ENCODE peak calls at places on chromosomes 6 and 20, in nine cellular contexts. S, T, A, Y, L, Q, R, E and X are unnamed samples.

GRCh38 chr6:54285595-54285994 is 22.6 kb upstream of the TINAG start:
- DNase-seq in S (no peak), T (no peak), A (no peak), Y (no peak), L (no peak), Q (peak; percentile 66), R (no peak), E (no peak), X (no peak)

GRCh38 chr20:43961541-43962471 is 47.2 kb downstream of the TOX2 start:
- DNase-seq in S (no peak), T (no peak), A (no peak), Y (no peak), L (no peak), Q (no peak), R (no peak), E (no peak), X (no peak)

GRCh38 chr20:17644451-17644850 is 37.6 kb downstream of the RRBP1 start:
- DNase-seq in S (peak; percentile 47), T (no peak), A (peak; percentile 5), Y (no peak), L (no peak), Q (no peak), R (no peak), E (no peak), X (no peak)

GRCh38 chr6:22300287-22300998 is 3.6 kb upstream of the PRL start:
- DNase-seq in S (no peak), T (no peak), A (no peak), Y (no peak), L (peak; percentile 36), Q (no peak), R (no peak), E (no peak), X (no peak)

GRCh38 chr6:73388800-73389512 is 5.7 kb upstream of the DDX43 start:
- DNase-seq in S (peak; percentile 70), T (peak; percentile 47), A (peak; percentile 63), Y (peak; percentile 45), L (peak; percentile 74), Q (peak; percentile 42), R (peak; percentile 87), E (peak; percentile 55), X (peak; percentile 20)

GRCh38 chr6:144897441-144897921 is 612.3 kb downstream of the UTRN start:
- DNase-seq in S (no peak), T (no peak), A (peak; percentile 80), Y (peak; percentile 28), L (no peak), Q (peak; percentile 90), R (no peak), E (peak; percentile 89), X (no peak)

GRCh38 chr20:63156221-63156671 is 59.7 kb downstream of the YTHDF1 start:
- DNase-seq in S (no peak), T (no peak), A (no peak), Y (no peak), L (no peak), Q (no peak), R (no peak), E (no peak), X (no peak)

GRCh38 chr20:2742934-2743559 is 50.5 kb downstream of the EBF4 start:
- DNase-seq in S (peak; percentile 63), T (peak; percentile 87), A (peak; percentile 54), Y (peak; percentile 57), L (peak; percentile 65), Q (peak; percentile 48), R (no peak), E (peak; percentile 39), X (peak; percentile 43)

GRCh38 chr6:5175195-5175594 is 85.6 kb downstream of the LYRM4 start:
- DNase-seq in S (no peak), T (no peak), A (no peak), Y (no peak), L (peak; percentile 62), Q (no peak), R (no peak), E (no peak), X (no peak)

GRCh38 chr6:141753180-141753579 is 379.5 kb upstream of the GJE1 start:
- DNase-seq in S (no peak), T (no peak), A (no peak), Y (no peak), L (no peak), Q (no peak), R (no peak), E (no peak), X (no peak)

GRCh38 chr6:143174951-143175350 is 114.3 kb downstream of the AIG1 start:
- DNase-seq in S (no peak), T (no peak), A (no peak), Y (no peak), L (no peak), Q (no peak), R (no peak), E (no peak), X (no peak)

GRCh38 chr20:25302596-25302995 is 54.7 kb downstream of the PYGB start:
- DNase-seq in S (no peak), T (no peak), A (no peak), Y (no peak), L (no peak), Q (no peak), R (no peak), E (no peak), X (no peak)

GRCh38 chr20:63642518-63643247 is 10.5 kb downstream of the STMN3 start:
- DNase-seq in S (no peak), T (no peak), A (no peak), Y (peak; percentile 39), L (peak; percentile 41), Q (no peak), R (no peak), E (no peak), X (no peak)

GRCh38 chr20:62617711-62618483 is 24.4 kb upstream of the SLCO4A1 start:
- DNase-seq in S (peak; percentile 81), T (no peak), A (no peak), Y (no peak), L (peak; percentile 71), Q (no peak), R (no peak), E (no peak), X (peak; percentile 54)

GRCh38 chr6:15495375-15495901 is 167.4 kb downstream of the DTNBP1 start:
- DNase-seq in S (no peak), T (no peak), A (no peak), Y (no peak), L (no peak), Q (peak; percentile 73), R (no peak), E (no peak), X (no peak)

GRCh38 chr6:14925627-14926026 is 320.2 kb upstream of the JARID2 start:
- DNase-seq in S (no peak), T (no peak), A (no peak), Y (no peak), L (no peak), Q (peak; percentile 56), R (no peak), E (no peak), X (no peak)

GRCh38 chr6:53318429-53318828 is 30.3 kb downstream of the ELOVL5 start:
- DNase-seq in S (no peak), T (no peak), A (no peak), Y (no peak), L (no peak), Q (no peak), R (no peak), E (no peak), X (no peak)

GRCh38 chr6:44222987-44223470 is 366 bp upstream of the SLC29A1 start:
- DNase-seq in S (no peak), T (peak; percentile 62), A (no peak), Y (no peak), L (no peak), Q (no peak), R (no peak), E (no peak), X (no peak)
- TF ChIP-seq CTCF in S (no peak), T (no peak), A (no peak), Y (no peak), L (no peak), Q (no peak), R (no peak), E (no peak), X (no peak)

DNA sequence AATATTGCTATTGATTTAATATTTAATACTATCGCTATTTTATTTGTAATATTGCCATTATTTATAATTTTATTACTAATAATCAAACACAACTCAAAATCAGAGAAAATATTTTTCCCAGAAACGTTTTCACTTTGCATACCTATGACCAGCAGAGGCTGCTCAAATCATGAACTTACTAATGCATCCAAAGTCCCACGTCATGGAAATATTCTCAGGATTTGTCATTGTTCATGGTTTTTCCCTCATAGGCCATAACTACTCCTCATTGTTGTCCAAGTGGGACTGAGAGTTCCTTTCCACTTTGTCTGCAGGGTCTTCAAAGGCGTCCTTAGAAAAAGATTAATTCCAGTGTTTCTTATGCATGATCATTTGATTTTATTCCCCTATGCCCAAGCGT is 344.8 kb downstream of the THBS2 start:
- DNase-seq in S (no peak), T (peak; percentile 10), A (peak; percentile 54), Y (no peak), L (no peak), Q (peak; percentile 81), R (no peak), E (peak; percentile 50), X (no peak)
- TF ChIP-seq CTCF in S (no peak), T (peak; percentile 21), A (no peak), Y (no peak), L (no peak), Q (peak; percentile 56), R (peak; percentile 47), E (peak; percentile 70), X (no peak)

DNA sequence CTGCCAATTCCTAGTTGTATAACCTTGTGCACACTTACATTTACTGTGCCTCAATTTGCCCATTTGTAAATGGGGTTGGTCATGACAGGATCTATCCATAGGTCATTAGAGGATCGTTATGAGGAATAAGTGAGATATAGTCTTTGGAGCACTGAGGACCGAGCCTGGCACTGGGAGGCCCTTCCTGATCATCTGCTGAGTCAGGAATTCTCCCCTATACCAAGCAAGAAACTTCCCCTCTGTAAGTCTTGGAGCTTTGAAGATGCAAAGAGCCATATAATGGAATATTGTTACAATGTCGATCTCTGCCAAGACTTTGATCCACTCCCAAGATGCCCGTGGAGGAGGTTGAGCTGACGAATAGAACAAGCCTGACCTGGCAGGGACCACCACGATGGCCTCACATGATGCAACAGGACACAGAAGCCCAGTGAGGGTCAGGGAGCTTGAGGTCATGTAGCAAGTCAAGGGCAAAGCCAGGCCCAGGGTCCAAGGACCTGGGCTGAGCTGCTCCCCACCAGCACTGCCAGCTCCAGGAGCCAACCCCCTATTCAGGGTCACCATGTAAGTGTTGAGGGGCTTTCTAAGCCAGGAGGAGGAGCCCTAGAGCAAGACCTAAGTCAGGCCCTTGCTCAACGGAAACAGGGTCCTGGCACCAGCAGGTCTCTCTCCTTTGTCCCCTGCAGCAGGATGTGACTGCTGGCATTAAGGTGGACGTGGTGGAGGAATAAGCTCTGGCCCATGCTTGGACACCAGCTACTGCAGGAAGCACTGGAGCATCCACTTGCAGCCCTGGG is 16.7 kb downstream of the PDRG1 start:
- DNase-seq in S (no peak), T (no peak), A (no peak), Y (no peak), L (peak; percentile 11), Q (no peak), R (no peak), E (no peak), X (no peak)
- TF ChIP-seq CTCF in S (no peak), T (no peak), A (no peak), Y (no peak), L (peak; percentile 2), Q (no peak), R (no peak), E (peak; percentile 14), X (no peak)

DNA sequence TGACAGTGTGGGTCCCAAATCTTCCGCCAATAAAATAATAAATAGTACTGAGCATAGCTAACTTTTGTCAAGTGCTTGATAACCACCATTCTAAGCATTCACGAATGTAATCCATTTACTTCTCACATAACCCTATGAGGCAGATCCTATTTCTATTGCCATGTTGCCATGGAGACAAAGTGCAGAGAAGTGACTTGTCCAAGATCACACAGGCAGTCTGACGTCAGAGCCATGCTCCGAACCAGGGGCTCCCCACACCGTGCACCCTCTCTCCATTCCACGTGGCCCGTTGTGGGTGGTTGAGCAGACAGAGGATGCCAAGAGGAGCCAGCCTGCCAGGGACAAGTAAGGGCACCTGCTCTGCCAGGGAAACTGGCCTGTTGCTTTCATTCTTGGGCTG is 38.9 kb downstream of the CDH22 start:
- DNase-seq in S (no peak), T (no peak), A (no peak), Y (no peak), L (no peak), Q (no peak), R (no peak), E (no peak), X (no peak)
- TF ChIP-seq CTCF in S (no peak), T (no peak), A (no peak), Y (no peak), L (no peak), Q (no peak), R (no peak), E (no peak), X (no peak)